ENCODE peak calls at places on chromosome X, in seven cellular contexts. One of them, this sample, is unnamed.

GRCh38 chrX:25007059-25008053 is 8.4 kb downstream of the ARX start:
- DNase-seq in H9: no peak
- DNase-seq in activated T-helper 1 cell treated with anti-CD3 and anti-CD28 coated beads, Interleukin-2, amount 50 U/mL, for 16 hours: no peak
- DNase-seq in astrocyte of the cerebellum: no peak
- DNase-seq in OCI-LY7: no peak
- DNase-seq in aorta: no peak
- DNase-seq in amniotic stem cell: no peak
- DNase-seq in this sample: no peak

GRCh38 chrX:10173331-10173900 is 16.6 kb downstream of the CLCN4 start:
- DNase-seq in aorta: no peak
- DNase-seq in activated T-helper 1 cell treated with anti-CD3 and anti-CD28 coated beads, Interleukin-2, amount 50 U/mL, for 16 hours: no peak
- DNase-seq in amniotic stem cell: no peak
- DNase-seq in H9: peak; percentile 77
- DNase-seq in astrocyte of the cerebellum: peak; percentile 95
- DNase-seq in OCI-LY7: no peak
- DNase-seq in this sample: peak; percentile 85

GRCh38 chrX:81195712-81196111 is 6.0 kb downstream of the HMGN5 start:
- DNase-seq in aorta: no peak
- DNase-seq in activated T-helper 1 cell treated with anti-CD3 and anti-CD28 coated beads, Interleukin-2, amount 50 U/mL, for 16 hours: peak; percentile 13
- DNase-seq in amniotic stem cell: peak; percentile 2
- DNase-seq in astrocyte of the cerebellum: peak; percentile 28
- DNase-seq in OCI-LY7: peak; percentile 70
- DNase-seq in H9: peak; percentile 45
- DNase-seq in this sample: peak; percentile 78

GRCh38 chrX:63929608-63930007 is 144.6 kb upstream of the ARHGEF9 start:
- DNase-seq in activated T-helper 1 cell treated with anti-CD3 and anti-CD28 coated beads, Interleukin-2, amount 50 U/mL, for 16 hours: no peak
- DNase-seq in astrocyte of the cerebellum: no peak
- DNase-seq in H9: no peak
- DNase-seq in OCI-LY7: no peak
- DNase-seq in amniotic stem cell: no peak
- DNase-seq in aorta: no peak
- DNase-seq in this sample: no peak

GRCh38 chrX:21176927-21177571 is 197.2 kb upstream of the CNKSR2 start:
- DNase-seq in amniotic stem cell: no peak
- DNase-seq in aorta: no peak
- DNase-seq in H9: no peak
- DNase-seq in activated T-helper 1 cell treated with anti-CD3 and anti-CD28 coated beads, Interleukin-2, amount 50 U/mL, for 16 hours: no peak
- DNase-seq in OCI-LY7: no peak
- DNase-seq in astrocyte of the cerebellum: no peak
- DNase-seq in this sample: no peak

GRCh38 chrX:132257116-132257515 is 37.9 kb upstream of the RAP2C start:
- DNase-seq in OCI-LY7: no peak
- DNase-seq in H9: no peak
- DNase-seq in astrocyte of the cerebellum: peak; percentile 28
- DNase-seq in activated T-helper 1 cell treated with anti-CD3 and anti-CD28 coated beads, Interleukin-2, amount 50 U/mL, for 16 hours: no peak
- DNase-seq in aorta: no peak
- DNase-seq in amniotic stem cell: no peak
- DNase-seq in this sample: no peak

GRCh38 chrX:154353172-154353843 is 21.1 kb downstream of the FLNA start:
- DNase-seq in aorta: no peak
- DNase-seq in astrocyte of the cerebellum: no peak
- DNase-seq in H9: no peak
- DNase-seq in amniotic stem cell: no peak
- DNase-seq in activated T-helper 1 cell treated with anti-CD3 and anti-CD28 coated beads, Interleukin-2, amount 50 U/mL, for 16 hours: no peak
- DNase-seq in OCI-LY7: no peak
- DNase-seq in this sample: no peak

GRCh38 chrX:68930576-68931317 is 101.9 kb downstream of the EFNB1 start:
- DNase-seq in activated T-helper 1 cell treated with anti-CD3 and anti-CD28 coated beads, Interleukin-2, amount 50 U/mL, for 16 hours: no peak
- DNase-seq in amniotic stem cell: no peak
- DNase-seq in astrocyte of the cerebellum: no peak
- DNase-seq in OCI-LY7: no peak
- DNase-seq in H9: no peak
- DNase-seq in aorta: no peak
- DNase-seq in this sample: no peak

GRCh38 chrX:31114858-31115257 is 43.0 kb upstream of the FTHL17 start:
- DNase-seq in activated T-helper 1 cell treated with anti-CD3 and anti-CD28 coated beads, Interleukin-2, amount 50 U/mL, for 16 hours: no peak
- DNase-seq in OCI-LY7: no peak
- DNase-seq in aorta: no peak
- DNase-seq in astrocyte of the cerebellum: no peak
- DNase-seq in amniotic stem cell: no peak
- DNase-seq in H9: no peak
- DNase-seq in this sample: no peak

GRCh38 chrX:40207626-40208025 is 109.9 kb upstream of the BCOR start:
- DNase-seq in aorta: no peak
- DNase-seq in amniotic stem cell: no peak
- DNase-seq in activated T-helper 1 cell treated with anti-CD3 and anti-CD28 coated beads, Interleukin-2, amount 50 U/mL, for 16 hours: no peak
- DNase-seq in astrocyte of the cerebellum: no peak
- DNase-seq in H9: no peak
- DNase-seq in OCI-LY7: no peak
- DNase-seq in this sample: no peak

GRCh38 chrX:125248931-125249330 is 70.7 kb upstream of the TEX13C start:
- DNase-seq in activated T-helper 1 cell treated with anti-CD3 and anti-CD28 coated beads, Interleukin-2, amount 50 U/mL, for 16 hours: no peak
- DNase-seq in OCI-LY7: no peak
- DNase-seq in amniotic stem cell: no peak
- DNase-seq in astrocyte of the cerebellum: no peak
- DNase-seq in aorta: no peak
- DNase-seq in H9: no peak
- DNase-seq in this sample: no peak

GRCh38 chrX:38882894-38883620 is 81.8 kb downstream of the MID1IP1 start:
- DNase-seq in amniotic stem cell: peak; percentile 10
- DNase-seq in aorta: no peak
- DNase-seq in H9: no peak
- DNase-seq in activated T-helper 1 cell treated with anti-CD3 and anti-CD28 coated beads, Interleukin-2, amount 50 U/mL, for 16 hours: no peak
- DNase-seq in OCI-LY7: peak; percentile 53
- DNase-seq in astrocyte of the cerebellum: peak; percentile 42
- DNase-seq in this sample: no peak

GRCh38 chrX:9899640-9900075 is 67.5 kb upstream of the CLDN34 start:
- DNase-seq in activated T-helper 1 cell treated with anti-CD3 and anti-CD28 coated beads, Interleukin-2, amount 50 U/mL, for 16 hours: no peak
- DNase-seq in aorta: no peak
- DNase-seq in H9: no peak
- DNase-seq in amniotic stem cell: no peak
- DNase-seq in OCI-LY7: no peak
- DNase-seq in astrocyte of the cerebellum: no peak
- DNase-seq in this sample: peak; percentile 81

GRCh38 chrX:73525928-73526690 is 36.9 kb upstream of the CHIC1 start:
- DNase-seq in aorta: no peak
- DNase-seq in astrocyte of the cerebellum: no peak
- DNase-seq in amniotic stem cell: no peak
- DNase-seq in activated T-helper 1 cell treated with anti-CD3 and anti-CD28 coated beads, Interleukin-2, amount 50 U/mL, for 16 hours: no peak
- DNase-seq in OCI-LY7: no peak
- DNase-seq in H9: peak; percentile 40
- DNase-seq in this sample: no peak

GRCh38 chrX:107704181-107704580 is 71.4 kb downstream of the TSC22D3 start:
- DNase-seq in activated T-helper 1 cell treated with anti-CD3 and anti-CD28 coated beads, Interleukin-2, amount 50 U/mL, for 16 hours: no peak
- DNase-seq in H9: no peak
- DNase-seq in amniotic stem cell: no peak
- DNase-seq in astrocyte of the cerebellum: no peak
- DNase-seq in OCI-LY7: no peak
- DNase-seq in aorta: no peak
- DNase-seq in this sample: no peak

GRCh38 chrX:16869393-16870094 is 618 bp downstream of the RBBP7 start:
- DNase-seq in activated T-helper 1 cell treated with anti-CD3 and anti-CD28 coated beads, Interleukin-2, amount 50 U/mL, for 16 hours: no peak
- DNase-seq in amniotic stem cell: no peak
- DNase-seq in astrocyte of the cerebellum: no peak
- DNase-seq in aorta: no peak
- DNase-seq in H9: peak; percentile 58
- DNase-seq in OCI-LY7: peak; percentile 66
- DNase-seq in this sample: peak; percentile 20

GRCh38 chrX:12080265-12080664 is 58.0 kb upstream of the FRMPD4 start:
- DNase-seq in aorta: no peak
- DNase-seq in activated T-helper 1 cell treated with anti-CD3 and anti-CD28 coated beads, Interleukin-2, amount 50 U/mL, for 16 hours: no peak
- DNase-seq in amniotic stem cell: peak; percentile 1
- DNase-seq in OCI-LY7: peak; percentile 9
- DNase-seq in astrocyte of the cerebellum: no peak
- DNase-seq in H9: peak; percentile 26
- DNase-seq in this sample: peak; percentile 15

GRCh38 chrX:140701480-140701879 is 8.1 kb upstream of the LINC00632 start:
- DNase-seq in astrocyte of the cerebellum: no peak
- DNase-seq in aorta: no peak
- DNase-seq in amniotic stem cell: no peak
- DNase-seq in activated T-helper 1 cell treated with anti-CD3 and anti-CD28 coated beads, Interleukin-2, amount 50 U/mL, for 16 hours: no peak
- DNase-seq in OCI-LY7: no peak
- DNase-seq in H9: no peak
- DNase-seq in this sample: peak; percentile 22

GRCh38 chrX:19670854-19671620 is 155.7 kb upstream of the MAP3K15 start:
- DNase-seq in OCI-LY7: no peak
- DNase-seq in aorta: no peak
- DNase-seq in astrocyte of the cerebellum: peak; percentile 53
- DNase-seq in activated T-helper 1 cell treated with anti-CD3 and anti-CD28 coated beads, Interleukin-2, amount 50 U/mL, for 16 hours: no peak
- DNase-seq in amniotic stem cell: no peak
- DNase-seq in H9: peak; percentile 27
- DNase-seq in this sample: peak; percentile 14

GRCh38 chrX:24877854-24878650 is 137.7 kb downstream of the ARX start:
- DNase-seq in activated T-helper 1 cell treated with anti-CD3 and anti-CD28 coated beads, Interleukin-2, amount 50 U/mL, for 16 hours: no peak
- DNase-seq in aorta: no peak
- DNase-seq in astrocyte of the cerebellum: peak; percentile 16
- DNase-seq in H9: no peak
- DNase-seq in OCI-LY7: no peak
- DNase-seq in amniotic stem cell: no peak
- DNase-seq in this sample: no peak

GRCh38 chrX:25288676-25289075 is 272.9 kb upstream of the ARX start:
- DNase-seq in astrocyte of the cerebellum: no peak
- DNase-seq in aorta: no peak
- DNase-seq in amniotic stem cell: no peak
- DNase-seq in activated T-helper 1 cell treated with anti-CD3 and anti-CD28 coated beads, Interleukin-2, amount 50 U/mL, for 16 hours: no peak
- DNase-seq in OCI-LY7: no peak
- DNase-seq in H9: no peak
- DNase-seq in this sample: no peak

GRCh38 chrX:13101439-13102139 is 57.2 kb upstream of the FAM9C start:
- DNase-seq in amniotic stem cell: peak; percentile 57
- DNase-seq in OCI-LY7: no peak
- DNase-seq in H9: no peak
- DNase-seq in astrocyte of the cerebellum: peak; percentile 57
- DNase-seq in activated T-helper 1 cell treated with anti-CD3 and anti-CD28 coated beads, Interleukin-2, amount 50 U/mL, for 16 hours: no peak
- DNase-seq in aorta: no peak
- DNase-seq in this sample: peak; percentile 62

GRCh38 chrX:74420194-74421035 is 878 bp upstream of the SLC16A2 start:
- DNase-seq in OCI-LY7: no peak
- DNase-seq in astrocyte of the cerebellum: peak; percentile 19
- DNase-seq in amniotic stem cell: peak; percentile 51
- DNase-seq in aorta: peak; percentile 91
- DNase-seq in activated T-helper 1 cell treated with anti-CD3 and anti-CD28 coated beads, Interleukin-2, amount 50 U/mL, for 16 hours: no peak
- DNase-seq in H9: peak; percentile 76
- DNase-seq in this sample: peak; percentile 49

GRCh38 chrX:108439434-108439883 is at the start of gene COL4A5:
- DNase-seq in astrocyte of the cerebellum: peak; percentile 74
- DNase-seq in OCI-LY7: no peak
- DNase-seq in aorta: peak; percentile 71
- DNase-seq in amniotic stem cell: peak; percentile 38
- DNase-seq in H9: peak; percentile 79
- DNase-seq in activated T-helper 1 cell treated with anti-CD3 and anti-CD28 coated beads, Interleukin-2, amount 50 U/mL, for 16 hours: no peak
- DNase-seq in this sample: peak; percentile 71

GRCh38 chrX:11953615-11954014 is 184.7 kb upstream of the FRMPD4 start:
- DNase-seq in H9: no peak
- DNase-seq in aorta: no peak
- DNase-seq in activated T-helper 1 cell treated with anti-CD3 and anti-CD28 coated beads, Interleukin-2, amount 50 U/mL, for 16 hours: no peak
- DNase-seq in astrocyte of the cerebellum: peak; percentile 35
- DNase-seq in amniotic stem cell: no peak
- DNase-seq in OCI-LY7: no peak
- DNase-seq in this sample: no peak

GRCh38 chrX:9786839-9787635 is 808 bp downstream of the SHROOM2 start:
- DNase-seq in aorta: no peak
- DNase-seq in OCI-LY7: no peak
- DNase-seq in astrocyte of the cerebellum: no peak
- DNase-seq in amniotic stem cell: no peak
- DNase-seq in activated T-helper 1 cell treated with anti-CD3 and anti-CD28 coated beads, Interleukin-2, amount 50 U/mL, for 16 hours: no peak
- DNase-seq in H9: no peak
- DNase-seq in this sample: peak; percentile 20

GRCh38 chrX:118726887-118727685 is at the start of gene IL13RA1:
- DNase-seq in astrocyte of the cerebellum: peak; percentile 63
- DNase-seq in H9: peak; percentile 89
- DNase-seq in activated T-helper 1 cell treated with anti-CD3 and anti-CD28 coated beads, Interleukin-2, amount 50 U/mL, for 16 hours: no peak
- DNase-seq in aorta: peak; percentile 90
- DNase-seq in OCI-LY7: no peak
- DNase-seq in amniotic stem cell: peak; percentile 50
- DNase-seq in this sample: peak; percentile 73

This sample was measured in testis.